ENCODE peak calls at places on chromosome 1, in nine cellular contexts. E is transverse colon, Y is suprapubic skin, O is prostate gland, X is body of pancreas, Q is IMR-90, G is HepG2, T is K562, V is tibial nerve. W is an unnamed sample.
A peak's percentile ranks its signal among the peaks of the same experiment; 100 is the strongest.

GRCh38 chr1:29425656-29426055 is 189.3 kb downstream of the PTPRU start:
- DNase-seq in V (no peak), T (no peak), E (no peak), Y (no peak), G (no peak), X (no peak), O (no peak), Q (no peak), W (no peak)

GRCh38 chr1:106173101-106173500 is 883.4 kb upstream of the PRMT6 start:
- DNase-seq in X (no peak), G (no peak), Q (no peak), V (no peak), E (no peak), T (no peak), Y (no peak), O (no peak), W (no peak)

GRCh38 chr1:87981810-87982209 is 653.1 kb downstream of the LMO4 start:
- DNase-seq in T (no peak), E (no peak), V (no peak), Y (no peak), O (no peak), Q (no peak), X (no peak), G (no peak), W (no peak)

GRCh38 chr1:82177190-82177589 is 376.5 kb downstream of the ADGRL2 start:
- DNase-seq in V (no peak), O (no peak), T (no peak), E (no peak), Y (no peak), G (no peak), X (no peak), Q (no peak), W (no peak)

GRCh38 chr1:198892065-198892464 is 253.2 kb downstream of the PTPRC start:
- DNase-seq in X (no peak), G (no peak), T (no peak), Q (peak; percentile 81), V (no peak), E (no peak), O (no peak), Y (no peak), W (no peak)

GRCh38 chr1:226510453-226510852 is 38.1 kb upstream of the STUM start:
- DNase-seq in O (no peak), G (no peak), Q (no peak), T (no peak), E (no peak), V (no peak), X (no peak), Y (no peak), W (no peak)

GRCh38 chr1:186703209-186703766 is 23.1 kb upstream of the PTGS2 start:
- DNase-seq in E (no peak), T (no peak), X (no peak), O (no peak), Q (no peak), Y (no peak), G (no peak), V (no peak), W (no peak)

GRCh38 chr1:228021526-228022030 is 14.8 kb downstream of the WNT3A start:
- DNase-seq in Q (peak; percentile 11), E (peak; percentile 4), X (no peak), Y (peak; percentile 70), V (no peak), T (no peak), O (no peak), G (no peak), W (no peak)

GRCh38 chr1:180845352-180845751 is 67.3 kb upstream of the KIAA1614 start:
- DNase-seq in G (no peak), Q (no peak), T (no peak), X (no peak), O (no peak), Y (no peak), E (no peak), V (no peak), W (no peak)

GRCh38 chr1:97603776-97604175 is 317.1 kb downstream of the DPYD start:
- DNase-seq in T (no peak), O (no peak), V (no peak), G (no peak), Q (peak; percentile 67), X (no peak), E (no peak), Y (no peak), W (no peak)

GRCh38 chr1:8447616-8448150 is 129.8 kb downstream of the SLC45A1 start:
- DNase-seq in X (no peak), V (no peak), O (no peak), T (no peak), Y (no peak), E (no peak), Q (no peak), G (no peak), W (no peak)

DNA sequence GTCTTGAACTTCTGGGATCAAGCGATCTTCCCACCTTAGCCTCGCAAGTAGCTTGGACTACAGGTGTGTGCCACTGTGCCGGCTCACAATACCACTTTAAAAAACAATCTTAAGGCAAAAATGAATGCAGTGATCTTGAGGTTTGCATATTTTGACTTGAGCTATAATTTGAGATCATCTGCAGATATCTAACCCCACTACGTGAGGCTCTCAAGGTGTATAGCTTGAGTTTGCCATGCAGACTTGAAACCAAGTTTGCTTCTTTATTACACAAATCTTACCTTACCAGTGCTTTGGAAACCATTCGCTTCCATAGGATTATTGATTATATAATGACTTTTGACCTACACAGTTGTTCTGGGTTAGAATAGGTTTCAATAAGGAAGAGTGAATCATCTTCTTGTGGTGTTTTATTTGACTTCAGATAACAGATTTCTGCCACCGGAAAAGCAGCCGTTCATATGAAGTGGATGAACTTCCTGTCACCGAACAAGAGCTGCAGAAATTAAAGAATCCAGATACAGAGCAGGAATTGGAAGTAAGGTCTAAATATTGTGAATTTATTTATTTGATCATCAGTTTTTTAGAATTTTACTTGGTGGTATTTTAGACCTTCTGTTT is 155.1 kb downstream of the VPS13D start:
- DNase-seq in Y (no peak), V (no peak), Q (no peak), E (no peak), T (no peak), X (no peak), O (no peak), G (no peak), W (no peak)
- H3K4me3 ChIP-seq in Y (no peak overlapping the region), V (no peak overlapping the region), Q (no peak overlapping the region), E (no peak overlapping the region), T (no peak overlapping the region), X (no peak overlapping the region), O (no peak overlapping the region), G (no peak overlapping the region), W (no peak overlapping the region)

DNA sequence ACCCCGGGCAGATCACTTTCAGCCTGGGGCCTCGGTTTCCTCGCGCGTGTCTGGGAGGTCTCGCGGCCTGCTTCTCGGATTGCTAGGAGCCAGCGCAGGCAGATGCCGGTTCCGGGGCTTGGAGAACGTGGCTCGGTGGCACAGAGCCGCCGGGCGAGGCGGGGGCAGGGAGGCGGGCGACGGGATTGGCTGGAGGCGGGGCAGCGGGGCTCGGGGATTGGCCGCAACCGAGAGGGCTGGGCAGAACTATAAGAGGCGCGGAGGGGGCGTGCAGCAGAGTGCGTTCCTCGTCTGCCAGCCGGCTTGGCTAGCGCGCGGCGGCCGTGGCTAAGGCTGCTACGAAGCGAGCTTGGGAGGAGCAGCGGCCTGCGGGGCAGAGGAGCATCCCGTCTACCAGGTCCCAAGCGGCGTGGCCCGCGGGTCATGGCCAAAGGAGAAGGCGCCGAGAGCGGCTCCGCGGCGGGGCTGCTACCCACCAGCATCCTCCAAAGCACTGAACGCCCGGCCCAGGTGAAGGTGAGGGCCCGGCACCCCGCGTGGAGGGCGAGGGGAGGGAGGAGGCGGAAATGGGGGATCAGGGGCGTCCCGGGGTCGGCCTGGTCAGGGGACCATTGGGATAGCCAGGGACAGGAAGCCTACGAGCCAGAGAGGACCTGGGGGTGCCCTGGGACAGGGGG is at the start of gene MFSD2A:
- DNase-seq in T (peak; percentile 89), Y (peak; percentile 97), V (peak; percentile 86), E (peak; percentile 96), O (peak; percentile 89), G (peak; percentile 50), Q (peak; percentile 89), X (peak; percentile 89), W (peak; percentile 88)
- TF ChIP-seq POLR2A in T (no peak), Y (peak; percentile 51), V (peak; percentile 66), E (peak; percentile 93), O (peak; percentile 69), G (no peak), Q (peak; percentile 87), X (peak; percentile 41), W (peak; percentile 23)

GRCh38 chr1:2927393-2927792 is 93.9 kb upstream of the ACTRT2 start:
- DNase-seq in X (no peak), V (no peak), O (no peak), Y (no peak), T (no peak), E (no peak), G (no peak), Q (no peak), W (no peak)

GRCh38 chr1:2927995-2928732 is 93.1 kb upstream of the ACTRT2 start:
- DNase-seq in X (no peak), G (no peak), Q (no peak), T (no peak), O (no peak), V (no peak), Y (no peak), E (no peak), W (no peak)

GRCh38 chr1:2925291-2925690 is 96.0 kb upstream of the ACTRT2 start:
- DNase-seq in V (no peak), X (no peak), Q (no peak), Y (no peak), O (no peak), T (no peak), G (no peak), E (no peak), W (no peak)

GRCh38 chr1:2926447-2927055 is 94.7 kb upstream of the ACTRT2 start:
- DNase-seq in G (no peak), Q (no peak), O (no peak), X (no peak), E (no peak), T (no peak), Y (no peak), V (no peak), W (no peak)

DNA sequence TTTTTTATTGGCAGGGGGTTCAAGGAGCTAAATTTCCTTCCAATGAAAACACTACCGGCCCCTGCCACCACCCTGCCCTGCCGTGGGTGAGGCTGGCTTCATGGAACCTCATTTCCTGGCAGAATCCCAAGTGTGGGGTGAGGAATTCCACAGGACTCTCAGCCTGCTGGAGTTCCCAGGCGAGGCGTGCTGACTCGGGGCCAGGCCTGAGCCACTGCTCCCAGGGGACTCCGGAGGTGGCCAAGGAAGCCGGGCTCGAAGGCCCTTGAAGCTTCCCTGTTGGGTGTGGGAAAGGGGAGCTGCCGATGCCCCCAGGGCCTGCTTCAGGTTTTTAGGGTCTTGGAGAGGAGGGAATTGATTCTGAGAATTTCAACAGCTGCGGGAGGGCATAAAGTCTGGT is 95.3 kb upstream of the ACTRT2 start:
- DNase-seq in G (no peak), E (no peak), Y (no peak), T (no peak), O (no peak), V (no peak), Q (no peak), X (peak; percentile 46), W (no peak)
- TF ChIP-seq CTCF in G (no peak), E (no peak), Y (no peak), T (no peak), O (no peak), V (no peak), Q (no peak), X (no peak), W (no peak)

DNA sequence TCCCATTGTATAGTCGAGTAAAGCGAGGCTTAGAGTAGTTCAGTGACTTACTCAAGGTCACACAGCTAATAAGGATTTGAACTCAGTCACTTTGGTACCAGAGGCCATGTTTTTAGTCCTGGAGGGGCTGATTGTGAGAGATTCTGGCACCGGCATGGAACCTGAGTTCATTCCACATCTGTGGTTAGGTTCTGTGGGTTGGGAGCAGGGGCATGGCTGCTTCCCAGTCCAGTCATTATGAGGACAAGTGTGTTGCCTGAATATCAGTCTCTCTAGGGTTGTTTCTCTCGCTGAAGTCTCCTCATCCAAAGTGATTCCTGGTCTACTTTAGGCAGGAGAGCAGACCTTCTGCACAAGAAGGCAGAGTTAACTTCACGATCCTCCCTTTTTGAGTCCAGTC is 90.6 kb downstream of the C1orf94 start:
- DNase-seq in T (no peak), O (no peak), E (no peak), X (no peak), Y (no peak), G (no peak), V (no peak), Q (no peak), W (no peak)
- H3K4me3 ChIP-seq in T (no peak overlapping the region), O (no peak overlapping the region), E (no peak overlapping the region), X (no peak overlapping the region), Y (no peak overlapping the region), G (no peak overlapping the region), V (no peak overlapping the region), Q (no peak overlapping the region), W (no peak overlapping the region)